ENCODE peak calls at places on chromosome 1, in six cellular contexts. One of them, this sample, is unnamed.

GRCh38 chr1:11784993-11785769 is 20.6 kb downstream of the MTHFR start:
- DNase-seq in IMR-90: peak; percentile 21
- DNase-seq in neuronal stem cell: peak; percentile 57
- DNase-seq in H9: peak; percentile 93
- DNase-seq in mesenchymal stem cell: peak; percentile 66
- DNase-seq in trophoblast cell: peak; percentile 69
- DNase-seq in this sample: peak; percentile 82

GRCh38 chr1:209876091-209876800 is 48.5 kb downstream of the UTP25 start:
- DNase-seq in IMR-90: no peak
- DNase-seq in neuronal stem cell: no peak
- DNase-seq in H9: no peak
- DNase-seq in mesenchymal stem cell: no peak
- DNase-seq in trophoblast cell: no peak
- DNase-seq in this sample: no peak

GRCh38 chr1:10755977-10756521 is 40.4 kb downstream of the CASZ1 start:
- DNase-seq in IMR-90: no peak
- DNase-seq in neuronal stem cell: no peak
- DNase-seq in H9: peak; percentile 48
- DNase-seq in mesenchymal stem cell: no peak
- DNase-seq in trophoblast cell: peak; percentile 1
- DNase-seq in this sample: no peak

GRCh38 chr1:62882161-62882560 is 98.2 kb downstream of the ATG4C start:
- DNase-seq in IMR-90: no peak
- DNase-seq in neuronal stem cell: no peak
- DNase-seq in H9: no peak
- DNase-seq in mesenchymal stem cell: no peak
- DNase-seq in trophoblast cell: no peak
- DNase-seq in this sample: no peak

GRCh38 chr1:89630046-89630445 is 2.9 kb upstream of the LRRC8C start:
- DNase-seq in IMR-90: no peak
- DNase-seq in neuronal stem cell: no peak
- DNase-seq in H9: no peak
- DNase-seq in mesenchymal stem cell: no peak
- DNase-seq in trophoblast cell: no peak
- DNase-seq in this sample: no peak

GRCh38 chr1:235821361-235821981 is 45.2 kb downstream of the LYST start:
- DNase-seq in IMR-90: peak; percentile 90
- DNase-seq in neuronal stem cell: no peak
- DNase-seq in H9: no peak
- DNase-seq in mesenchymal stem cell: peak; percentile 63
- DNase-seq in trophoblast cell: peak; percentile 67
- DNase-seq in this sample: no peak

GRCh38 chr1:226044514-226045132 is 17.9 kb upstream of the H3-3A start:
- DNase-seq in IMR-90: no peak
- DNase-seq in neuronal stem cell: no peak
- DNase-seq in H9: no peak
- DNase-seq in mesenchymal stem cell: peak; percentile 79
- DNase-seq in trophoblast cell: no peak
- DNase-seq in this sample: no peak

GRCh38 chr1:67710417-67710816 is 25.4 kb downstream of the GADD45A start:
- DNase-seq in IMR-90: peak; percentile 84
- DNase-seq in neuronal stem cell: no peak
- DNase-seq in H9: no peak
- DNase-seq in mesenchymal stem cell: peak; percentile 64
- DNase-seq in trophoblast cell: no peak
- DNase-seq in this sample: no peak

GRCh38 chr1:14875781-14876564 is 277.5 kb downstream of the KAZN start:
- DNase-seq in IMR-90: no peak
- DNase-seq in neuronal stem cell: no peak
- DNase-seq in H9: no peak
- DNase-seq in mesenchymal stem cell: no peak
- DNase-seq in trophoblast cell: peak; percentile 87
- DNase-seq in this sample: peak; percentile 94

GRCh38 chr1:232279909-232280308 is 350.0 kb downstream of the SIPA1L2 start:
- DNase-seq in IMR-90: no peak
- DNase-seq in neuronal stem cell: no peak
- DNase-seq in H9: no peak
- DNase-seq in mesenchymal stem cell: no peak
- DNase-seq in trophoblast cell: no peak
- DNase-seq in this sample: no peak

GRCh38 chr1:35369922-35370671 is 101.6 kb downstream of the ZMYM4 start:
- DNase-seq in IMR-90: peak; percentile 90
- DNase-seq in neuronal stem cell: no peak
- DNase-seq in H9: no peak
- DNase-seq in mesenchymal stem cell: peak; percentile 82
- DNase-seq in trophoblast cell: peak; percentile 9
- DNase-seq in this sample: peak; percentile 37

GRCh38 chr1:64186138-64186897 is 17.1 kb upstream of the UBE2U start:
- DNase-seq in IMR-90: no peak
- DNase-seq in neuronal stem cell: no peak
- DNase-seq in H9: no peak
- DNase-seq in mesenchymal stem cell: no peak
- DNase-seq in trophoblast cell: peak; percentile 85
- DNase-seq in this sample: no peak

GRCh38 chr1:221530791-221531190 is 211.1 kb downstream of the DUSP10 start:
- DNase-seq in IMR-90: no peak
- DNase-seq in neuronal stem cell: no peak
- DNase-seq in H9: no peak
- DNase-seq in mesenchymal stem cell: no peak
- DNase-seq in trophoblast cell: no peak
- DNase-seq in this sample: no peak

GRCh38 chr1:114651893-114652292 is 18.0 kb downstream of the DENND2C start:
- DNase-seq in IMR-90: no peak
- DNase-seq in neuronal stem cell: no peak
- DNase-seq in H9: no peak
- DNase-seq in mesenchymal stem cell: no peak
- DNase-seq in trophoblast cell: no peak
- DNase-seq in this sample: no peak

GRCh38 chr1:220335668-220336067 is 63.4 kb upstream of the RAB3GAP2 start:
- DNase-seq in IMR-90: no peak
- DNase-seq in neuronal stem cell: no peak
- DNase-seq in H9: no peak
- DNase-seq in mesenchymal stem cell: no peak
- DNase-seq in trophoblast cell: no peak
- DNase-seq in this sample: no peak

GRCh38 chr1:191206808-191207207 is 729.1 kb upstream of the BRINP3 start:
- DNase-seq in IMR-90: peak; percentile 5
- DNase-seq in neuronal stem cell: no peak
- DNase-seq in H9: no peak
- DNase-seq in mesenchymal stem cell: no peak
- DNase-seq in trophoblast cell: no peak
- DNase-seq in this sample: no peak

GRCh38 chr1:205009666-205010065 is 33.3 kb upstream of the CNTN2 start:
- DNase-seq in IMR-90: no peak
- DNase-seq in neuronal stem cell: no peak
- DNase-seq in H9: no peak
- DNase-seq in mesenchymal stem cell: no peak
- DNase-seq in trophoblast cell: no peak
- DNase-seq in this sample: no peak

GRCh38 chr1:102891868-102892625 is 216.3 kb downstream of the COL11A1 start:
- DNase-seq in IMR-90: peak; percentile 87
- DNase-seq in neuronal stem cell: no peak
- DNase-seq in H9: no peak
- DNase-seq in mesenchymal stem cell: peak; percentile 70
- DNase-seq in trophoblast cell: peak; percentile 43
- DNase-seq in this sample: no peak

GRCh38 chr1:10620776-10621175 is 146.0 kb downstream of the PEX14 start:
- DNase-seq in IMR-90: no peak
- DNase-seq in neuronal stem cell: no peak
- DNase-seq in H9: peak; percentile 14
- DNase-seq in mesenchymal stem cell: no peak
- DNase-seq in trophoblast cell: no peak
- DNase-seq in this sample: no peak

GRCh38 chr1:17944606-17945005 is 163.0 kb upstream of the IGSF21 start:
- DNase-seq in IMR-90: no peak
- DNase-seq in neuronal stem cell: no peak
- DNase-seq in H9: no peak
- DNase-seq in mesenchymal stem cell: no peak
- DNase-seq in trophoblast cell: no peak
- DNase-seq in this sample: peak; percentile 42

DNA sequence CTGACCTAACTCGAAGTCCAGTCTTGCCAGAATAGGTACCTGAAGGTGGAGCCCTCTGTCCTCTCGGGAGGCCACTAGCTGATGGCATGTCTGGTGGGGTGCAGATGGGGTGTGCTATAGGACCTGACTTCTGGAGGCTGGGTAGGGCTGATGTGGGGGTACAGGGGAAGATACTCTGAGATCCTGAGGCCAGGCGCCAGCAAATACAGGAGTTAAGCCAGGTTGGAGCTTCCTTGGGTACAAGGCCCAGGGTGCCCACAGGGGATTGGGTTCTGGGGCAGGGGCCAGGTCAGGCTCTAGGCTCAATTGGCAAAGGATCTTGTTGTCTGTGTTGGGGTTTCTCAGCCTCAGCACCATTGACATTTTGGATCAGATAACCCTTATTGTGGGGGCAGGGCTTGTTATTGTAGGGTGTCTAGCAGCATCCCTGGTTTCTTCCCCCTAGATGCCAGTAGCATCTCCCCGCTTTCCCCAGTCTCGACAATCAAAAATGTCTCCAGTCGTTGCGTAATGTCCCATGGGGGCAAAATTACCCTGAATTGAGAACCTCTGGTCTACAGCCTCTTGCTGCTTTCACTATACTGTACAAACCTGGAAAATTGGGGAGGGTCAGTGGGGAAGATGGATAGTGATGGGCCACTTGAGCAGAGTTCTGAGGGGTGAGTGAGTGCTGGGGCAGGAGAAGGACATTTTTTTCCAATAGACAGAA is 9.2 kb downstream of the PTPRF start:
- DNase-seq in IMR-90: no peak
- DNase-seq in neuronal stem cell: no peak
- DNase-seq in H9: no peak
- DNase-seq in mesenchymal stem cell: no peak
- DNase-seq in trophoblast cell: no peak
- DNase-seq in this sample: no peak
- H3K79me1 ChIP-seq in IMR-90: peaks cover 98% of the 10 kb centered on the region
- H3K79me1 ChIP-seq in neuronal stem cell: peaks cover 21% of the 10 kb centered on the region
- H3K79me1 ChIP-seq in H9: peaks cover 4% of the 10 kb centered on the region
- H3K79me1 ChIP-seq in mesenchymal stem cell: peaks cover 42% of the 10 kb centered on the region
- H3K79me1 ChIP-seq in trophoblast cell: peaks cover 26% of the 10 kb centered on the region
- H3K79me1 ChIP-seq in this sample: peaks cover 48% of the 10 kb centered on the region

DNA sequence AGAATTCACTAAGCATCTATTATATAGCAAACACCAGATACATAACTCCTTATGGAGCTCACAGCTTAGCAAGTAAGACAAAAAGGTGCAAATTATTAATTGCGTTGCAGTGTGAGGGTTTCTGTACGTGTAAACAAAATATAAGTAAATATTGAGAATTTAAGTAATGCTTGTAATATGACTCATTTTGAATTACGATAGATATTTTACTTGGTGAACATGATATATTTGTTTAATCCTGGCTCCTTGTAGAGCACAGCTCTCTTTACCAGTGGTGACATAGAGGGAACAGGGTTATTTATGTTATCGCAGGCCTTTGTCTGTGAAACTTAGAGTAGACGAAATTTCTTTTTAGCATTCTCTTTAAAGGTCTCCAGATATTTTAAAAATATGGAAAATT is 36.4 kb downstream of the LYPLAL1 start:
- DNase-seq in IMR-90: peak; percentile 49
- DNase-seq in neuronal stem cell: no peak
- DNase-seq in H9: no peak
- DNase-seq in mesenchymal stem cell: no peak
- DNase-seq in trophoblast cell: no peak
- DNase-seq in this sample: no peak
- H3K9ac ChIP-seq in IMR-90: no peak overlapping the region
- H3K9ac ChIP-seq in neuronal stem cell: no peak overlapping the region
- H3K9ac ChIP-seq in H9: no peak overlapping the region
- H3K9ac ChIP-seq in mesenchymal stem cell: no peak overlapping the region
- H3K9ac ChIP-seq in trophoblast cell: no peak overlapping the region
- H3K9ac ChIP-seq in this sample: no peak overlapping the region

DNA sequence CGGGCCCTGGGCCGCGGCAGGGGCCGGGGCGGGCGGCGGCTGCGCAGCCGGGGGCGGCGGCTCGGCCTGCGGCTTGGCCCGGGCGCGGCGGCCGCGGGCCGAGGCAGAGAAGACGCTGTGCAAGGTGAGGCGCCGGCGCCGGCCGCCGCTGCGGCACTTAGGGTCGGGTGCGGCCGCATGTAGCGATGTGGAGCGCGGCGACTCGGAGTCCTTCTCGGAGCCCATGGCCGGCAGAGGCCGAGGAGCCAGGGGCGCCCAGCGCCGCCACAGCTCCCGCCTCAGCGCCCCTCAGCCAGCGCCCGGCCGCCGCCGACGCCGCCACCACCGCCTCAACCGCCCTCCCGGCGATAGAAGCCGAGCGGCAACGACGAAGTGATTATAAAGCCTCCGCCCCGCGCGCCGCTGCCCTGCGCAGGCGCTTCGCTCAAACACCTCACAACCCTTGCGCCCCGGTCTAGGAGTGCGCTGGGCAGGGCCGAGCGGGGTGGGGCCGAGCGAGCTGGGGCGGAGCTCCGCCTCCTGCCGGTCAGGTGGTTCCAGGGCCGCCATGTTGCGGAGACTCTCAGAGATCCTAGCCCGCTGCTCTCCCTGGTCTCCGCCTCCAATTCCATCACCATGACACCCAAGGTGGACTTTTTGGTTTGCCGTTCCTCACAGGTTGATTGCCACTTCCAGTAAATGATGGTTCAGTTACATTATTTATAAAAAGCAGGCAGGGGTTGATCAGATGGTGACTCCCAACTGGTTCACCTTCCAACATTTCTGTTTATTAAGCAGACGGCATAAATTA is at the start of gene RNF19B:
- DNase-seq in IMR-90: peak; percentile 89
- DNase-seq in neuronal stem cell: peak; percentile 90
- DNase-seq in H9: peak; percentile 97
- DNase-seq in mesenchymal stem cell: peak; percentile 91
- DNase-seq in trophoblast cell: peak; percentile 97
- DNase-seq in this sample: peak; percentile 96
- H3K18ac ChIP-seq in IMR-90: peak within 1 kb of the TSS; percentile 77
- H3K18ac ChIP-seq in neuronal stem cell: peak within 1 kb of the TSS; percentile 94
- H3K18ac ChIP-seq in H9: no peak within 1 kb of the TSS
- H3K18ac ChIP-seq in mesenchymal stem cell: peak within 1 kb of the TSS; percentile 92
- H3K18ac ChIP-seq in trophoblast cell: peak within 1 kb of the TSS; percentile 90
- H3K18ac ChIP-seq in this sample: peak within 1 kb of the TSS; percentile 69

DNA sequence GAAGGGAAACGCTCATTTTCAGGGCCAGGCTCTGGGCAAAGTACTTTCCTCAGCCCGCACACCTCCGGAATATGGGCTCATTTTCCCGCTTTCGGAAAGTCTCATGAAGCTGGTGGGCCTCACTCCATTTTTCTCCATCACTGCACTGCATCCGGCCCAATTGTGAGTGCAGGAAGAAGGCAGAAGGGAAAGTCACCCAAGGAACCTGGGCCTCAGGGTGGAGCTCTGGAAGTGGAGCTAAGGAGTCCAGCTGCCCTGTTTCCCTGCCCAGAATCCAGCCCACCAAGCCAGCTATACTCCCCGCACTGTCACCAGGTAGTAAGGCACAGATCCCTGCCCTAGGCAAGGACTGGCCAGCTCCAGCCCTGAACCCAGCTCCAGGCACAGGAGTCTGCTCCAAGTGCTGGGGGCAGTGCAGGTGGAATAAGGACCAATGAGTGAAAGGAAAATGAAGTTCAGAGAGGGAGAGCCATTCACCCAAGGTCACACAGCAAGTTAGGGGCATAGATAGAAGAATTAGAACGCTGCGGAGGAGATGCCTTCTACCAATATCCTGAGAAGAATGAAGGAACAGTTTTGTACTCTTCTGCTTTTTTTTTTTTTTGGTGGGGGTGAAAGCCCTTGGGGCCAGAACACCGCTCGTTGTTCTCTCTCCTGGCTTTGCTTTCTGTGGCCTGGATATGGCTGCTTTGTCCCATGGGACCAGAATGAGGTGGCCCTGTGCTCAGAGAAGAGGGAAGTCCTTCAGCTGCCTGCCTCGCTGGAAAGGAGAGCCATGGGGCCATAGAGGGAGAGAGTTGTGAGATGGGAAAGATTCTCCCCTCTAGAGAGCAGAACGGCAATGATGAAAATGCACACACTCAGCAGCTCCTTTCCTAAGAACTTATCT is 10.0 kb downstream of the LRP8 start:
- DNase-seq in IMR-90: no peak
- DNase-seq in neuronal stem cell: no peak
- DNase-seq in H9: no peak
- DNase-seq in mesenchymal stem cell: no peak
- DNase-seq in trophoblast cell: no peak
- DNase-seq in this sample: no peak
- H3K79me1 ChIP-seq in IMR-90: peaks cover 3% of the 10 kb centered on the region
- H3K79me1 ChIP-seq in neuronal stem cell: peaks cover 14% of the 10 kb centered on the region
- H3K79me1 ChIP-seq in H9: no peaks in the 10 kb centered on the region
- H3K79me1 ChIP-seq in mesenchymal stem cell: peaks cover 27% of the 10 kb centered on the region
- H3K79me1 ChIP-seq in trophoblast cell: no peaks in the 10 kb centered on the region
- H3K79me1 ChIP-seq in this sample: peaks cover 61% of the 10 kb centered on the region

This sample was measured in mesendoderm.